ENCODE peak calls at places on chromosomes 2 and 18, in seven cellular contexts. One of them, this sample, is unnamed. For H3K9me3, the result is how much of the 10 kb centered on the place peaks cover.

GRCh38 chr2:178211460-178211859 is 17.1 kb downstream of the OSBPL6 start:
- DNase-seq in right lobe of liver: no peak
- DNase-seq in neural progenitor cell: no peak
- DNase-seq in CD8-positive, alpha-beta T cell: no peak
- DNase-seq in colonic mucosa: no peak
- DNase-seq in lower lobe of right lung: no peak
- DNase-seq in fibroblast of lung: no peak
- DNase-seq in this sample: no peak

GRCh38 chr2:231393149-231394131 is 2.1 kb upstream of the B3GNT7 start:
- DNase-seq in right lobe of liver: no peak
- DNase-seq in neural progenitor cell: peak
- DNase-seq in CD8-positive, alpha-beta T cell: peak
- DNase-seq in colonic mucosa: no peak
- DNase-seq in lower lobe of right lung: no peak
- DNase-seq in fibroblast of lung: no peak
- DNase-seq in this sample: no peak

GRCh38 chr2:199458017-199458805 is 472 bp upstream of the SATB2 start:
- DNase-seq in right lobe of liver: peak
- DNase-seq in neural progenitor cell: peak
- DNase-seq in CD8-positive, alpha-beta T cell: no peak
- DNase-seq in colonic mucosa: peak
- DNase-seq in lower lobe of right lung: peak
- DNase-seq in fibroblast of lung: peak
- DNase-seq in this sample: no peak

GRCh38 chr2:239371726-239372686 is 28.8 kb downstream of the HDAC4 start:
- DNase-seq in right lobe of liver: no peak
- DNase-seq in neural progenitor cell: no peak
- DNase-seq in CD8-positive, alpha-beta T cell: no peak
- DNase-seq in colonic mucosa: no peak
- DNase-seq in lower lobe of right lung: peak
- DNase-seq in fibroblast of lung: no peak
- DNase-seq in this sample: no peak

GRCh38 chr2:168734199-168734746 is 68.2 kb upstream of the NOSTRIN start:
- DNase-seq in right lobe of liver: no peak
- DNase-seq in neural progenitor cell: no peak
- DNase-seq in CD8-positive, alpha-beta T cell: no peak
- DNase-seq in colonic mucosa: no peak
- DNase-seq in lower lobe of right lung: no peak
- DNase-seq in fibroblast of lung: no peak
- DNase-seq in this sample: no peak

GRCh38 chr2:56288863-56289580 is 105.2 kb downstream of the CCDC85A start:
- DNase-seq in right lobe of liver: no peak
- DNase-seq in neural progenitor cell: no peak
- DNase-seq in CD8-positive, alpha-beta T cell: no peak
- DNase-seq in colonic mucosa: no peak
- DNase-seq in lower lobe of right lung: no peak
- DNase-seq in fibroblast of lung: peak
- DNase-seq in this sample: no peak

GRCh38 chr2:10342245-10342951 is 39.7 kb downstream of the HPCAL1 start:
- DNase-seq in right lobe of liver: no peak
- DNase-seq in neural progenitor cell: no peak
- DNase-seq in CD8-positive, alpha-beta T cell: no peak
- DNase-seq in colonic mucosa: no peak
- DNase-seq in lower lobe of right lung: peak
- DNase-seq in fibroblast of lung: peak
- DNase-seq in this sample: no peak

GRCh38 chr2:69588945-69589344 is 54.6 kb downstream of the AAK1 start:
- DNase-seq in right lobe of liver: no peak
- DNase-seq in neural progenitor cell: no peak
- DNase-seq in CD8-positive, alpha-beta T cell: no peak
- DNase-seq in colonic mucosa: no peak
- DNase-seq in lower lobe of right lung: no peak
- DNase-seq in fibroblast of lung: no peak
- DNase-seq in this sample: no peak

GRCh38 chr2:78999410-78999809 is 26.1 kb upstream of the REG3G start:
- DNase-seq in right lobe of liver: no peak
- DNase-seq in neural progenitor cell: peak
- DNase-seq in CD8-positive, alpha-beta T cell: no peak
- DNase-seq in colonic mucosa: no peak
- DNase-seq in lower lobe of right lung: no peak
- DNase-seq in fibroblast of lung: no peak
- DNase-seq in this sample: no peak

GRCh38 chr2:27965841-27966240 is 75.3 kb downstream of the BABAM2 start:
- DNase-seq in right lobe of liver: no peak
- DNase-seq in neural progenitor cell: no peak
- DNase-seq in CD8-positive, alpha-beta T cell: no peak
- DNase-seq in colonic mucosa: no peak
- DNase-seq in lower lobe of right lung: no peak
- DNase-seq in fibroblast of lung: no peak
- DNase-seq in this sample: no peak

GRCh38 chr2:183112575-183112974 is 11.7 kb upstream of the NUP35 start:
- DNase-seq in right lobe of liver: no peak
- DNase-seq in neural progenitor cell: no peak
- DNase-seq in CD8-positive, alpha-beta T cell: no peak
- DNase-seq in colonic mucosa: no peak
- DNase-seq in lower lobe of right lung: no peak
- DNase-seq in fibroblast of lung: peak
- DNase-seq in this sample: no peak

GRCh38 chr2:165239230-165239629 is at the start of gene SCN2A:
- DNase-seq in right lobe of liver: no peak
- DNase-seq in neural progenitor cell: peak
- DNase-seq in CD8-positive, alpha-beta T cell: no peak
- DNase-seq in colonic mucosa: no peak
- DNase-seq in lower lobe of right lung: no peak
- DNase-seq in fibroblast of lung: peak
- DNase-seq in this sample: no peak

GRCh38 chr2:102126169-102126568 is 16.4 kb upstream of the IL1R1 start:
- DNase-seq in right lobe of liver: no peak
- DNase-seq in neural progenitor cell: no peak
- DNase-seq in CD8-positive, alpha-beta T cell: no peak
- DNase-seq in colonic mucosa: no peak
- DNase-seq in lower lobe of right lung: no peak
- DNase-seq in fibroblast of lung: no peak
- DNase-seq in this sample: no peak

GRCh38 chr18:4172491-4172890 is 282.6 kb downstream of the DLGAP1 start:
- DNase-seq in right lobe of liver: no peak
- DNase-seq in neural progenitor cell: no peak
- DNase-seq in CD8-positive, alpha-beta T cell: no peak
- DNase-seq in colonic mucosa: no peak
- DNase-seq in lower lobe of right lung: no peak
- DNase-seq in fibroblast of lung: no peak
- DNase-seq in this sample: no peak

GRCh38 chr2:55779459-55780421 is 86.1 kb upstream of the PNPT1 start:
- DNase-seq in right lobe of liver: no peak
- DNase-seq in neural progenitor cell: no peak
- DNase-seq in CD8-positive, alpha-beta T cell: no peak
- DNase-seq in colonic mucosa: no peak
- DNase-seq in lower lobe of right lung: no peak
- DNase-seq in fibroblast of lung: peak
- DNase-seq in this sample: no peak

GRCh38 chr2:40178971-40179370 is 272.9 kb downstream of the SLC8A1 start:
- DNase-seq in right lobe of liver: no peak
- DNase-seq in neural progenitor cell: no peak
- DNase-seq in CD8-positive, alpha-beta T cell: no peak
- DNase-seq in colonic mucosa: no peak
- DNase-seq in lower lobe of right lung: no peak
- DNase-seq in fibroblast of lung: peak
- DNase-seq in this sample: no peak

GRCh38 chr2:176665086-176665485 is 395.8 kb downstream of the MTX2 start:
- DNase-seq in right lobe of liver: no peak
- DNase-seq in neural progenitor cell: no peak
- DNase-seq in CD8-positive, alpha-beta T cell: no peak
- DNase-seq in colonic mucosa: no peak
- DNase-seq in lower lobe of right lung: no peak
- DNase-seq in fibroblast of lung: no peak
- DNase-seq in this sample: no peak

GRCh38 chr2:204268458-204268857 is 276.8 kb upstream of the PARD3B start:
- DNase-seq in right lobe of liver: no peak
- DNase-seq in neural progenitor cell: no peak
- DNase-seq in CD8-positive, alpha-beta T cell: no peak
- DNase-seq in colonic mucosa: no peak
- DNase-seq in lower lobe of right lung: no peak
- DNase-seq in fibroblast of lung: no peak
- DNase-seq in this sample: no peak

GRCh38 chr2:120548627-120549026 is 187.0 kb upstream of the GLI2 start:
- DNase-seq in right lobe of liver: peak
- DNase-seq in neural progenitor cell: no peak
- DNase-seq in CD8-positive, alpha-beta T cell: no peak
- DNase-seq in colonic mucosa: no peak
- DNase-seq in lower lobe of right lung: no peak
- DNase-seq in fibroblast of lung: no peak
- DNase-seq in this sample: no peak

GRCh38 chr2:5287558-5288334 is 404.4 kb upstream of the SOX11 start:
- DNase-seq in right lobe of liver: no peak
- DNase-seq in neural progenitor cell: no peak
- DNase-seq in CD8-positive, alpha-beta T cell: no peak
- DNase-seq in colonic mucosa: no peak
- DNase-seq in lower lobe of right lung: no peak
- DNase-seq in fibroblast of lung: peak
- DNase-seq in this sample: no peak

GRCh38 chr2:5285891-5286290 is 406.3 kb upstream of the SOX11 start:
- DNase-seq in right lobe of liver: no peak
- DNase-seq in neural progenitor cell: no peak
- DNase-seq in CD8-positive, alpha-beta T cell: no peak
- DNase-seq in colonic mucosa: no peak
- DNase-seq in lower lobe of right lung: no peak
- DNase-seq in fibroblast of lung: no peak
- DNase-seq in this sample: no peak

GRCh38 chr2:5286370-5286769 is 405.8 kb upstream of the SOX11 start:
- DNase-seq in right lobe of liver: no peak
- DNase-seq in neural progenitor cell: no peak
- DNase-seq in CD8-positive, alpha-beta T cell: no peak
- DNase-seq in colonic mucosa: no peak
- DNase-seq in lower lobe of right lung: no peak
- DNase-seq in fibroblast of lung: no peak
- DNase-seq in this sample: no peak

DNA sequence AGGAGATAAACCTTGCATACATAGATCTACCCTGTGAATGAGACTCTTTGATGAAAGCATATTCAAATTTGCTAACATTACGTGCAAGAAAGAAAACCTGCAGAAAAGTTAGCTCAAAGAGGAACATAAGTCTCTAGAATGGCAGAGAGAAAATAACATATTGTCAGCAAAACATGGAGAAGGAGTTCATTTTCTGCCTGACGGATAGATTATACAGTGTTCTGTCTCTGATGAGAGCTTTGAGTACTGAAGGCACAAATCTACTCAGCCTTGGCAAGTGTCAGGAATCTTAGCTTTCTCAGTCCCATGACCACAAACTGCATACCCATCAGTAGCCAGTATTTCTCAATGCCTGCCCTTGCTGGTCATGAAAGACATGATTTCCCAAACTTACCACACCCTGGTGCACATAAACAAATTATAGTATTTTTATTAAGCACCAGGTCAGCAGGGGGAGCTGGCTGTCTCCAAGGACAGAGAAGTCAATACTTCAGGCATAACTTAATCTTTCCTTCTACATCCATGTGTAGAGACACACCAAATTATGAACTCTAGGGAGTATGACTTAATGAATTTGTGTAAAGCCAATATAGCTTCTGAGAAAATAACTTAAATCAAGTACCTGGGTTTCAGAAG is 401.2 kb upstream of the SOX11 start:
- DNase-seq in right lobe of liver: no peak
- DNase-seq in neural progenitor cell: no peak
- DNase-seq in CD8-positive, alpha-beta T cell: no peak
- DNase-seq in colonic mucosa: no peak
- DNase-seq in lower lobe of right lung: no peak
- DNase-seq in fibroblast of lung: no peak
- DNase-seq in this sample: no peak
- TF ChIP-seq CTCF in right lobe of liver: no peak
- TF ChIP-seq CTCF in neural progenitor cell: peak
- TF ChIP-seq CTCF in CD8-positive, alpha-beta T cell: no peak
- TF ChIP-seq CTCF in colonic mucosa: no peak
- TF ChIP-seq CTCF in lower lobe of right lung: no peak
- TF ChIP-seq CTCF in fibroblast of lung: peak
- TF ChIP-seq CTCF in this sample: no peak

GRCh38 chr2:123720760-123721159 is 304.3 kb upstream of the CNTNAP5 start:
- DNase-seq in right lobe of liver: no peak
- DNase-seq in neural progenitor cell: no peak
- DNase-seq in CD8-positive, alpha-beta T cell: no peak
- DNase-seq in colonic mucosa: no peak
- DNase-seq in lower lobe of right lung: no peak
- DNase-seq in fibroblast of lung: no peak
- DNase-seq in this sample: no peak
- H3K9me3 ChIP-seq in right lobe of liver: under half
- H3K9me3 ChIP-seq in neural progenitor cell: under half
- H3K9me3 ChIP-seq in CD8-positive, alpha-beta T cell: under half
- H3K9me3 ChIP-seq in colonic mucosa: under half
- H3K9me3 ChIP-seq in lower lobe of right lung: under half
- H3K9me3 ChIP-seq in fibroblast of lung: under half
- H3K9me3 ChIP-seq in this sample: under half

DNA sequence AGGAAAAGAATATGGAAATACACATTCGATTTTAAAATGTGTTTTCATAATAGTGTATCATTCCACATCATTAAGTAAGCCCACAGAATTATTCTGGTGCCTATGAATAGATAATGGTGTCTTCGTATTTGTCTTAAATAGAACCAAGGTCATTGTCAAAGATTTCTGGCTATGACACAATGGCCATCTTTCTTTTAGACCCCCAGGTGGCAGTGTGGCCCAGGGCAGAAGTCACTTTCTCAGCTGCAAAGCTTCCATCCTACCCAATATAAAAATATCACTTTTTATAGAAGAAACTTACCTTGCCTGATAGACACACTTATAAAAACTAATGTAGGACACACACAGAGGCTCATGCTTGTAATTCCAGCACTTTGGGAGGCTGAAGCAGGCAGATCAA is 57.5 kb downstream of the ZRANB3 start:
- DNase-seq in right lobe of liver: no peak
- DNase-seq in neural progenitor cell: no peak
- DNase-seq in CD8-positive, alpha-beta T cell: no peak
- DNase-seq in colonic mucosa: no peak
- DNase-seq in lower lobe of right lung: no peak
- DNase-seq in fibroblast of lung: peak
- DNase-seq in this sample: no peak
- TF ChIP-seq CTCF in right lobe of liver: peak
- TF ChIP-seq CTCF in neural progenitor cell: peak
- TF ChIP-seq CTCF in CD8-positive, alpha-beta T cell: peak
- TF ChIP-seq CTCF in colonic mucosa: no peak
- TF ChIP-seq CTCF in lower lobe of right lung: peak
- TF ChIP-seq CTCF in fibroblast of lung: peak
- TF ChIP-seq CTCF in this sample: peak

GRCh38 chr2:5242751-5243150 is 449.4 kb upstream of the SOX11 start:
- DNase-seq in right lobe of liver: no peak
- DNase-seq in neural progenitor cell: no peak
- DNase-seq in CD8-positive, alpha-beta T cell: no peak
- DNase-seq in colonic mucosa: no peak
- DNase-seq in lower lobe of right lung: no peak
- DNase-seq in fibroblast of lung: no peak
- DNase-seq in this sample: no peak
- H3K9me3 ChIP-seq in right lobe of liver: under half
- H3K9me3 ChIP-seq in neural progenitor cell: under half
- H3K9me3 ChIP-seq in CD8-positive, alpha-beta T cell: under half
- H3K9me3 ChIP-seq in colonic mucosa: under half
- H3K9me3 ChIP-seq in lower lobe of right lung: under half
- H3K9me3 ChIP-seq in fibroblast of lung: under half
- H3K9me3 ChIP-seq in this sample: under half